ENCODE peak calls at places on chromosome 16, in nine cellular contexts. One of them, this sample, is unnamed.

GRCh38 chr16:67555795-67556212 is 6.5 kb upstream of the CTCF start:
- DNase-seq in stimulated activated CD8-positive, alpha-beta memory T cell treated with anti-CD3 and anti-CD28 coated beads, Interleukin-4, amount 100 ng/mL, for 24 hours: no peak
- DNase-seq in amygdala: no peak
- DNase-seq in astrocyte of the spinal cord: peak; percentile 56
- DNase-seq in ovary: no peak
- DNase-seq in stimulated activated CD4-positive, alpha-beta T cell treated with anti-CD3 and anti-CD28 coated beads, Interleukin-15, amount 100 ng/mL, for 48 hours: no peak
- DNase-seq in hippocampal formation: no peak
- DNase-seq in endothelial cell: no peak
- DNase-seq in Daoy: peak; percentile 50
- DNase-seq in this sample: no peak

GRCh38 chr16:68645494-68646388 is 631 bp downstream of the CDH3 start:
- DNase-seq in stimulated activated CD8-positive, alpha-beta memory T cell treated with anti-CD3 and anti-CD28 coated beads, Interleukin-4, amount 100 ng/mL, for 24 hours: no peak
- DNase-seq in amygdala: no peak
- DNase-seq in astrocyte of the spinal cord: no peak
- DNase-seq in ovary: peak; percentile 78
- DNase-seq in stimulated activated CD4-positive, alpha-beta T cell treated with anti-CD3 and anti-CD28 coated beads, Interleukin-15, amount 100 ng/mL, for 48 hours: no peak
- DNase-seq in hippocampal formation: no peak
- DNase-seq in endothelial cell: peak; percentile 37
- DNase-seq in Daoy: no peak
- DNase-seq in this sample: no peak

GRCh38 chr16:23516366-23517137 is 6.3 kb upstream of the GGA2 start:
- DNase-seq in stimulated activated CD8-positive, alpha-beta memory T cell treated with anti-CD3 and anti-CD28 coated beads, Interleukin-4, amount 100 ng/mL, for 24 hours: no peak
- DNase-seq in amygdala: no peak
- DNase-seq in astrocyte of the spinal cord: no peak
- DNase-seq in ovary: no peak
- DNase-seq in stimulated activated CD4-positive, alpha-beta T cell treated with anti-CD3 and anti-CD28 coated beads, Interleukin-15, amount 100 ng/mL, for 48 hours: no peak
- DNase-seq in hippocampal formation: no peak
- DNase-seq in endothelial cell: no peak
- DNase-seq in Daoy: no peak
- DNase-seq in this sample: peak; percentile 54

GRCh38 chr16:86640265-86640843 is 62.0 kb downstream of the FOXL1 start:
- DNase-seq in stimulated activated CD8-positive, alpha-beta memory T cell treated with anti-CD3 and anti-CD28 coated beads, Interleukin-4, amount 100 ng/mL, for 24 hours: no peak
- DNase-seq in amygdala: no peak
- DNase-seq in astrocyte of the spinal cord: no peak
- DNase-seq in ovary: no peak
- DNase-seq in stimulated activated CD4-positive, alpha-beta T cell treated with anti-CD3 and anti-CD28 coated beads, Interleukin-15, amount 100 ng/mL, for 48 hours: no peak
- DNase-seq in hippocampal formation: no peak
- DNase-seq in endothelial cell: no peak
- DNase-seq in Daoy: no peak
- DNase-seq in this sample: no peak

GRCh38 chr16:74736531-74737157 is 36.0 kb upstream of the MLKL start:
- DNase-seq in stimulated activated CD8-positive, alpha-beta memory T cell treated with anti-CD3 and anti-CD28 coated beads, Interleukin-4, amount 100 ng/mL, for 24 hours: no peak
- DNase-seq in amygdala: no peak
- DNase-seq in astrocyte of the spinal cord: no peak
- DNase-seq in ovary: no peak
- DNase-seq in stimulated activated CD4-positive, alpha-beta T cell treated with anti-CD3 and anti-CD28 coated beads, Interleukin-15, amount 100 ng/mL, for 48 hours: no peak
- DNase-seq in hippocampal formation: no peak
- DNase-seq in endothelial cell: no peak
- DNase-seq in Daoy: no peak
- DNase-seq in this sample: no peak

GRCh38 chr16:85822145-85822544 is 22.6 kb downstream of the COX4I1 start:
- DNase-seq in stimulated activated CD8-positive, alpha-beta memory T cell treated with anti-CD3 and anti-CD28 coated beads, Interleukin-4, amount 100 ng/mL, for 24 hours: no peak
- DNase-seq in amygdala: no peak
- DNase-seq in astrocyte of the spinal cord: no peak
- DNase-seq in ovary: no peak
- DNase-seq in stimulated activated CD4-positive, alpha-beta T cell treated with anti-CD3 and anti-CD28 coated beads, Interleukin-15, amount 100 ng/mL, for 48 hours: no peak
- DNase-seq in hippocampal formation: no peak
- DNase-seq in endothelial cell: no peak
- DNase-seq in Daoy: no peak
- DNase-seq in this sample: no peak

GRCh38 chr16:87853411-87854052 is 15.8 kb downstream of the SLC7A5 start:
- DNase-seq in stimulated activated CD8-positive, alpha-beta memory T cell treated with anti-CD3 and anti-CD28 coated beads, Interleukin-4, amount 100 ng/mL, for 24 hours: peak; percentile 80
- DNase-seq in amygdala: peak; percentile 57
- DNase-seq in astrocyte of the spinal cord: peak; percentile 96
- DNase-seq in ovary: peak; percentile 89
- DNase-seq in stimulated activated CD4-positive, alpha-beta T cell treated with anti-CD3 and anti-CD28 coated beads, Interleukin-15, amount 100 ng/mL, for 48 hours: peak; percentile 80
- DNase-seq in hippocampal formation: peak; percentile 76
- DNase-seq in endothelial cell: peak; percentile 46
- DNase-seq in Daoy: peak; percentile 89
- DNase-seq in this sample: peak; percentile 93

GRCh38 chr16:86048221-86048620 is 149.3 kb downstream of the IRF8 start:
- DNase-seq in stimulated activated CD8-positive, alpha-beta memory T cell treated with anti-CD3 and anti-CD28 coated beads, Interleukin-4, amount 100 ng/mL, for 24 hours: no peak
- DNase-seq in amygdala: no peak
- DNase-seq in astrocyte of the spinal cord: no peak
- DNase-seq in ovary: no peak
- DNase-seq in stimulated activated CD4-positive, alpha-beta T cell treated with anti-CD3 and anti-CD28 coated beads, Interleukin-15, amount 100 ng/mL, for 48 hours: no peak
- DNase-seq in hippocampal formation: no peak
- DNase-seq in endothelial cell: peak; percentile 45
- DNase-seq in Daoy: no peak
- DNase-seq in this sample: no peak

GRCh38 chr16:71338632-71339031 is 19.9 kb upstream of the CALB2 start:
- DNase-seq in stimulated activated CD8-positive, alpha-beta memory T cell treated with anti-CD3 and anti-CD28 coated beads, Interleukin-4, amount 100 ng/mL, for 24 hours: no peak
- DNase-seq in amygdala: no peak
- DNase-seq in astrocyte of the spinal cord: no peak
- DNase-seq in ovary: no peak
- DNase-seq in stimulated activated CD4-positive, alpha-beta T cell treated with anti-CD3 and anti-CD28 coated beads, Interleukin-15, amount 100 ng/mL, for 48 hours: no peak
- DNase-seq in hippocampal formation: no peak
- DNase-seq in endothelial cell: no peak
- DNase-seq in Daoy: no peak
- DNase-seq in this sample: no peak

GRCh38 chr16:64983983-64984382 is 137.9 kb downstream of the CDH11 start:
- DNase-seq in stimulated activated CD8-positive, alpha-beta memory T cell treated with anti-CD3 and anti-CD28 coated beads, Interleukin-4, amount 100 ng/mL, for 24 hours: no peak
- DNase-seq in amygdala: no peak
- DNase-seq in astrocyte of the spinal cord: peak; percentile 87
- DNase-seq in ovary: peak; percentile 45
- DNase-seq in stimulated activated CD4-positive, alpha-beta T cell treated with anti-CD3 and anti-CD28 coated beads, Interleukin-15, amount 100 ng/mL, for 48 hours: no peak
- DNase-seq in hippocampal formation: peak; percentile 36
- DNase-seq in endothelial cell: peak; percentile 64
- DNase-seq in Daoy: peak; percentile 78
- DNase-seq in this sample: peak; percentile 79

GRCh38 chr16:4176794-4177438 is 60.7 kb upstream of the ADCY9 start:
- DNase-seq in stimulated activated CD8-positive, alpha-beta memory T cell treated with anti-CD3 and anti-CD28 coated beads, Interleukin-4, amount 100 ng/mL, for 24 hours: no peak
- DNase-seq in amygdala: no peak
- DNase-seq in astrocyte of the spinal cord: peak; percentile 26
- DNase-seq in ovary: no peak
- DNase-seq in stimulated activated CD4-positive, alpha-beta T cell treated with anti-CD3 and anti-CD28 coated beads, Interleukin-15, amount 100 ng/mL, for 48 hours: no peak
- DNase-seq in hippocampal formation: no peak
- DNase-seq in endothelial cell: no peak
- DNase-seq in Daoy: peak; percentile 66
- DNase-seq in this sample: peak; percentile 27

GRCh38 chr16:1351582-1352362 is at the start of the genes GNPTG and TSR3:
- DNase-seq in stimulated activated CD8-positive, alpha-beta memory T cell treated with anti-CD3 and anti-CD28 coated beads, Interleukin-4, amount 100 ng/mL, for 24 hours: peak; percentile 80
- DNase-seq in amygdala: peak; percentile 67
- DNase-seq in astrocyte of the spinal cord: peak; percentile 82
- DNase-seq in ovary: peak; percentile 92
- DNase-seq in stimulated activated CD4-positive, alpha-beta T cell treated with anti-CD3 and anti-CD28 coated beads, Interleukin-15, amount 100 ng/mL, for 48 hours: peak; percentile 67
- DNase-seq in hippocampal formation: peak; percentile 71
- DNase-seq in endothelial cell: peak; percentile 83
- DNase-seq in Daoy: peak; percentile 90
- DNase-seq in this sample: peak; percentile 78

GRCh38 chr16:54952195-54952594 is 21.5 kb downstream of the IRX5 start:
- DNase-seq in stimulated activated CD8-positive, alpha-beta memory T cell treated with anti-CD3 and anti-CD28 coated beads, Interleukin-4, amount 100 ng/mL, for 24 hours: no peak
- DNase-seq in amygdala: no peak
- DNase-seq in astrocyte of the spinal cord: no peak
- DNase-seq in ovary: no peak
- DNase-seq in stimulated activated CD4-positive, alpha-beta T cell treated with anti-CD3 and anti-CD28 coated beads, Interleukin-15, amount 100 ng/mL, for 48 hours: no peak
- DNase-seq in hippocampal formation: no peak
- DNase-seq in endothelial cell: no peak
- DNase-seq in Daoy: peak; percentile 20
- DNase-seq in this sample: no peak

GRCh38 chr16:8725513-8726178 is 51.2 kb downstream of the ABAT start:
- DNase-seq in stimulated activated CD8-positive, alpha-beta memory T cell treated with anti-CD3 and anti-CD28 coated beads, Interleukin-4, amount 100 ng/mL, for 24 hours: no peak
- DNase-seq in amygdala: no peak
- DNase-seq in astrocyte of the spinal cord: no peak
- DNase-seq in ovary: no peak
- DNase-seq in stimulated activated CD4-positive, alpha-beta T cell treated with anti-CD3 and anti-CD28 coated beads, Interleukin-15, amount 100 ng/mL, for 48 hours: no peak
- DNase-seq in hippocampal formation: no peak
- DNase-seq in endothelial cell: no peak
- DNase-seq in Daoy: no peak
- DNase-seq in this sample: no peak

GRCh38 chr16:25177831-25178688 is 38.7 kb upstream of the AQP8 start:
- DNase-seq in stimulated activated CD8-positive, alpha-beta memory T cell treated with anti-CD3 and anti-CD28 coated beads, Interleukin-4, amount 100 ng/mL, for 24 hours: no peak
- DNase-seq in amygdala: no peak
- DNase-seq in astrocyte of the spinal cord: no peak
- DNase-seq in ovary: peak; percentile 49
- DNase-seq in stimulated activated CD4-positive, alpha-beta T cell treated with anti-CD3 and anti-CD28 coated beads, Interleukin-15, amount 100 ng/mL, for 48 hours: no peak
- DNase-seq in hippocampal formation: no peak
- DNase-seq in endothelial cell: no peak
- DNase-seq in Daoy: no peak
- DNase-seq in this sample: no peak

GRCh38 chr16:64864232-64864803 is 257.5 kb downstream of the CDH11 start:
- DNase-seq in stimulated activated CD8-positive, alpha-beta memory T cell treated with anti-CD3 and anti-CD28 coated beads, Interleukin-4, amount 100 ng/mL, for 24 hours: no peak
- DNase-seq in amygdala: no peak
- DNase-seq in astrocyte of the spinal cord: peak; percentile 98
- DNase-seq in ovary: no peak
- DNase-seq in stimulated activated CD4-positive, alpha-beta T cell treated with anti-CD3 and anti-CD28 coated beads, Interleukin-15, amount 100 ng/mL, for 48 hours: no peak
- DNase-seq in hippocampal formation: no peak
- DNase-seq in endothelial cell: no peak
- DNase-seq in Daoy: peak; percentile 82
- DNase-seq in this sample: no peak

GRCh38 chr16:11202260-11203091 is 53.5 kb downstream of the SOCS1 start:
- DNase-seq in stimulated activated CD8-positive, alpha-beta memory T cell treated with anti-CD3 and anti-CD28 coated beads, Interleukin-4, amount 100 ng/mL, for 24 hours: no peak
- DNase-seq in amygdala: no peak
- DNase-seq in astrocyte of the spinal cord: peak; percentile 50
- DNase-seq in ovary: no peak
- DNase-seq in stimulated activated CD4-positive, alpha-beta T cell treated with anti-CD3 and anti-CD28 coated beads, Interleukin-15, amount 100 ng/mL, for 48 hours: no peak
- DNase-seq in hippocampal formation: no peak
- DNase-seq in endothelial cell: no peak
- DNase-seq in Daoy: no peak
- DNase-seq in this sample: no peak

GRCh38 chr16:53545433-53545832 is 42.4 kb upstream of the AKTIP start:
- DNase-seq in stimulated activated CD8-positive, alpha-beta memory T cell treated with anti-CD3 and anti-CD28 coated beads, Interleukin-4, amount 100 ng/mL, for 24 hours: no peak
- DNase-seq in amygdala: no peak
- DNase-seq in astrocyte of the spinal cord: no peak
- DNase-seq in ovary: no peak
- DNase-seq in stimulated activated CD4-positive, alpha-beta T cell treated with anti-CD3 and anti-CD28 coated beads, Interleukin-15, amount 100 ng/mL, for 48 hours: peak; percentile 8
- DNase-seq in hippocampal formation: no peak
- DNase-seq in endothelial cell: peak; percentile 26
- DNase-seq in Daoy: no peak
- DNase-seq in this sample: no peak

GRCh38 chr16:74169687-74170522 is 126.7 kb upstream of the PSMD7 start:
- DNase-seq in stimulated activated CD8-positive, alpha-beta memory T cell treated with anti-CD3 and anti-CD28 coated beads, Interleukin-4, amount 100 ng/mL, for 24 hours: no peak
- DNase-seq in amygdala: no peak
- DNase-seq in astrocyte of the spinal cord: peak; percentile 15
- DNase-seq in ovary: no peak
- DNase-seq in stimulated activated CD4-positive, alpha-beta T cell treated with anti-CD3 and anti-CD28 coated beads, Interleukin-15, amount 100 ng/mL, for 48 hours: no peak
- DNase-seq in hippocampal formation: no peak
- DNase-seq in endothelial cell: no peak
- DNase-seq in Daoy: peak; percentile 4
- DNase-seq in this sample: no peak

This sample was measured in Ammon's horn.